ENCODE peak calls at places on chromosomes 3 and 15, in six cellular contexts. J, Z, C, F, S and E are unnamed samples.

GRCh38 chr3:13078158-13078905 is 5.1 kb upstream of the IQSEC1 start:
- DNase-seq in J (no peak), Z (no peak), C (peak; percentile 58), F (no peak), S (no peak), E (no peak)

GRCh38 chr3:184526158-184526483 is 35.5 kb upstream of the EPHB3 start:
- DNase-seq in J (no peak), Z (no peak), C (no peak), F (no peak), S (no peak), E (no peak)

GRCh38 chr3:132017137-132017536 is 17.7 kb downstream of the CPNE4 start:
- DNase-seq in J (no peak), Z (no peak), C (no peak), F (no peak), S (no peak), E (no peak)

GRCh38 chr3:117035785-117036184 is 326.2 kb downstream of the TUSC7 start:
- DNase-seq in J (peak; percentile 72), Z (peak; percentile 60), C (no peak), F (no peak), S (no peak), E (peak; percentile 19)

GRCh38 chr3:124985358-124985757 is 50.8 kb upstream of the MUC13 start:
- DNase-seq in J (no peak), Z (no peak), C (no peak), F (no peak), S (peak; percentile 69), E (peak; percentile 71)

GRCh38 chr15:57734860-57735259 is 28.3 kb downstream of the POLR2M start:
- DNase-seq in J (no peak), Z (no peak), C (no peak), F (no peak), S (no peak), E (no peak)

GRCh38 chr15:62269504-62269903 is 104.4 kb upstream of the C2CD4B start:
- DNase-seq in J (no peak), Z (no peak), C (no peak), F (no peak), S (no peak), E (no peak)

GRCh38 chr3:85667744-85668143 is 709.0 kb downstream of the CADM2 start:
- DNase-seq in J (no peak), Z (no peak), C (no peak), F (no peak), S (no peak), E (no peak)

GRCh38 chr3:38117163-38117716 is 19.7 kb downstream of the ACAA1 start:
- DNase-seq in J (peak; percentile 64), Z (peak; percentile 33), C (no peak), F (no peak), S (no peak), E (no peak)

GRCh38 chr15:60592386-60593339 is 113.7 kb upstream of the ICE2 start:
- DNase-seq in J (peak; percentile 94), Z (peak; percentile 83), C (peak; percentile 92), F (peak; percentile 85), S (peak; percentile 90), E (peak; percentile 61)

GRCh38 chr3:60333710-60334109 is 917.5 kb downstream of the FHIT start:
- DNase-seq in J (no peak), Z (no peak), C (no peak), F (no peak), S (no peak), E (no peak)

GRCh38 chr3:193829781-193830180 is 236.8 kb downstream of the OPA1 start:
- DNase-seq in J (no peak), Z (peak; percentile 75), C (no peak), F (no peak), S (no peak), E (peak; percentile 47)

DNA sequence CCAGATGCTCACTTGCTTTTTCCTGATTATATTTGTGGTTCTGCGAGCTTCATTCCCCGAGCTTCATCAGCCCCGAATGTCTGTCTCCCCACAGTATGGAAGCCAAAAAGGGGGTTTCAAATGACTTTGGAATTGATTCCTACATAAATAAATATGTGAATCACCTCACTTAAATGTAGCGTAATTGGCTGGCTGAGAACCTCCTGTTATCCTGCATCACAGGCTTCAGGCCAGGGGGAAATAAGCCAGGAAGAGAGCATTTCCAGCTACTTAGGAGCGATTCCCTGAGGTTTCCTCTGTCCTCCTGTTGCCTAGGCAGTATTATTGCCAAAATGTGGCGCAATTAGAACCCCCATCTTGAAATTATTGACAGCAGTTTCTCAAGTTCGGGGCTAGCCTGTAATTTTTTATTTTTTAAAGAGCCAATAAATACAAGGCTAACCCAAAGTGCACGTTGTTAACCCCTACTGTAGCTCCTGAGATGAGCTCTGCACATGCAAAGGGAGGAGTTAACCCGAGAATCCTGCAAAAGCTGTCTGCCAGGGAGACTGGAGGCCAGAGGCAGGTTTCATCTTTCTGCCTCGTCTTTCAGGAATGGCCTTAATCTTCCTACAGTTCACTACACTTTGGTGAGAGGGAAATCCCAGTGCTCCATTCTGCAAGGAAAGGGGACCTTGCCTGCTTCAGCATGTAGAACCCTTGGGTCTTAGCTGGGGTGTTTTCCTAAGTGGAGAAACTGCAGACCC is 148.2 kb downstream of the ADAMTS9 start:
- DNase-seq in J (peak; percentile 89), Z (no peak), C (no peak), F (no peak), S (peak; percentile 57), E (no peak)
- H3K36me3 ChIP-seq in J (peaks cover 7% of the 10 kb centered on the region), Z (no peaks in the 10 kb centered on the region), C (no peaks in the 10 kb centered on the region), F (no peaks in the 10 kb centered on the region), S (peaks cover 18% of the 10 kb centered on the region), E (no peaks in the 10 kb centered on the region)

DNA sequence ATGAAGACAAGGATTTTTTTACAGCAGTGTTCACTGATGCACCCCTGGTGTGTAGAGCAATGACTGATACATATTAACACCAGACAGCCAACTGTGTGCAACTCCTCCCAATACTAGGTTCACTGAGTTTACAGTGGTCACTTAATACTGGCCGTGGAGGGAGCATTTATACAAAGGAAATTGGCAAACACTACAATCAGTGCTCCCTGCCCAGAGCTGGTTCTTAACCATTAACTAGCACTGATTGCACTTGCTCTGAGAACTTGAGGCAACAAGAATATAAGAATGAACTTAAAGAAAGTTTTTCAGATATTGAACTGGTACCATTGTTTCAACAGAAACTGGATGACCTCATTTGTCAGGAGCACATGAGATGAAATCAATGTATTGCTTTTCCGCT is 110.6 kb downstream of the MAGI1 start:
- DNase-seq in J (no peak), Z (peak; percentile 42), C (no peak), F (no peak), S (no peak), E (no peak)
- H3K27ac ChIP-seq in J (no peak overlapping the region), Z (no peak overlapping the region), C (no peak overlapping the region), F (no peak overlapping the region), S (no peak overlapping the region), E (no peak overlapping the region)

DNA sequence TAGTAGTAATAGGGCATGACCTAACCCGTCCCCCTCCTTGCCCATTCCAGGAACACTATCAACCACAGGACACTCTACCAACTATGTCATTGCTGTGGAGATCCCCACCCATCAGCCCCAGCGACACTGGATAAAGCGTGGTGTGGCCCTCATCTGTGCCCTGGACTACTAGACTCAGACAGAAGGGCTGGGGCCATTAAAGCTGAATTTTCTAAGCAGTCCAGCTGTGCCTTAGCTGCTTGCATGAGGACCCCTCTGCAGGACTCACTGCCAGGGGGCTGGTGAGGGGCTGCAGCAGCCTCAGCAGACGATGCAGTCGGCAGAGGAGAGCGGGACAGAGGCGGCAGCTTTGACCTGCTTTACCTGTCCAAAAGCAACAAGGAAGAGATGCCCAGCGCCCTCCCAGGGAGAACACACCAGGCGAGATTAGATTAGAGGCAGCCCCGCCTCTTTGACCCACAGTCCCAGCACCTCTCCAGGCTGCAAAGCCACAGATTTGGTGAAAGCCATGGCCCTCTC is 44.6 kb downstream of the SEMA3G start:
- DNase-seq in J (no peak), Z (peak; percentile 21), C (no peak), F (no peak), S (no peak), E (no peak)
- H3K36me3 ChIP-seq in J (peaks cover 41% of the 10 kb centered on the region), Z (peaks cover 23% of the 10 kb centered on the region), C (peaks cover 37% of the 10 kb centered on the region), F (no peaks in the 10 kb centered on the region), S (peaks cover 81% of the 10 kb centered on the region), E (peaks cover 50% of the 10 kb centered on the region)

GRCh38 chr3:189566550-189566949 is 64.6 kb upstream of the TP63 start:
- DNase-seq in J (no peak), Z (no peak), C (no peak), F (no peak), S (no peak), E (no peak)
- H3K27ac ChIP-seq in J (no peak overlapping the region), Z (no peak overlapping the region), C (no peak overlapping the region), F (no peak overlapping the region), S (no peak overlapping the region), E (no peak overlapping the region)

GRCh38 chr3:9377981-9378380 is 15.1 kb downstream of the THUMPD3 start:
- DNase-seq in J (no peak), Z (no peak), C (no peak), F (no peak), S (no peak), E (no peak)

GRCh38 chr3:9380014-9380413 is 17.2 kb downstream of the THUMPD3 start:
- DNase-seq in J (no peak), Z (no peak), C (no peak), F (no peak), S (no peak), E (no peak)

GRCh38 chr3:9373443-9373842 is 10.6 kb downstream of the THUMPD3 start:
- DNase-seq in J (no peak), Z (no peak), C (no peak), F (no peak), S (no peak), E (no peak)

GRCh38 chr3:9384141-9384828 is 13.1 kb upstream of the SETD5 start:
- DNase-seq in J (no peak), Z (no peak), C (no peak), F (no peak), S (no peak), E (peak; percentile 48)

GRCh38 chr3:9379327-9379726 is 16.5 kb downstream of the THUMPD3 start:
- DNase-seq in J (no peak), Z (no peak), C (no peak), F (no peak), S (no peak), E (no peak)
- H3K36me3 ChIP-seq in J (peaks cover 44% of the 10 kb centered on the region), Z (peaks cover 21% of the 10 kb centered on the region), C (peaks cover 68% of the 10 kb centered on the region), F (no peaks in the 10 kb centered on the region), S (peaks cover 81% of the 10 kb centered on the region), E (peaks cover 84% of the 10 kb centered on the region)